ENCODE peak calls at places on chromosomes 4 and X, in four cellular contexts. One of them, this sample, is unnamed.

GRCh38 chrX:67601771-67602170 is 58.0 kb downstream of the AR start:
- DNase-seq in mammary epithelial cell: no peak
- DNase-seq in activated B cell treated with CpG ODN at 0.5 μM for 24 hours: no peak
- DNase-seq in pancreas: no peak
- DNase-seq in this sample: no peak

GRCh38 chr4:53863163-53863562 is 201.2 kb downstream of the CHIC2 start:
- DNase-seq in mammary epithelial cell: no peak
- DNase-seq in activated B cell treated with CpG ODN at 0.5 μM for 24 hours: no peak
- DNase-seq in pancreas: no peak
- DNase-seq in this sample: no peak

GRCh38 chrX:139126493-139126892 is 404.0 kb upstream of the F9 start:
- DNase-seq in mammary epithelial cell: peak; percentile 20
- DNase-seq in activated B cell treated with CpG ODN at 0.5 μM for 24 hours: no peak
- DNase-seq in pancreas: no peak
- DNase-seq in this sample: no peak

GRCh38 chr4:100738388-100739165 is 220.8 kb upstream of the EMCN start:
- DNase-seq in pancreas: no peak
- DNase-seq in mammary epithelial cell: peak; percentile 97
- DNase-seq in activated B cell treated with CpG ODN at 0.5 μM for 24 hours: no peak
- DNase-seq in this sample: no peak

GRCh38 chrX:10769696-10770619 is 149.6 kb upstream of the MID1 start:
- DNase-seq in pancreas: no peak
- DNase-seq in activated B cell treated with CpG ODN at 0.5 μM for 24 hours: no peak
- DNase-seq in mammary epithelial cell: no peak
- DNase-seq in this sample: no peak

GRCh38 chrX:148422531-148422930 is 77.9 kb upstream of the AFF2 start:
- DNase-seq in mammary epithelial cell: peak; percentile 83
- DNase-seq in pancreas: no peak
- DNase-seq in activated B cell treated with CpG ODN at 0.5 μM for 24 hours: no peak
- DNase-seq in this sample: no peak

GRCh38 chr4:75715105-75715799 is 9.1 kb upstream of the USO1 start:
- DNase-seq in mammary epithelial cell: no peak
- DNase-seq in pancreas: no peak
- DNase-seq in activated B cell treated with CpG ODN at 0.5 μM for 24 hours: no peak
- DNase-seq in this sample: no peak

GRCh38 chr4:32454482-32454881 is 1734.3 kb downstream of the PCDH7 start:
- DNase-seq in mammary epithelial cell: no peak
- DNase-seq in activated B cell treated with CpG ODN at 0.5 μM for 24 hours: no peak
- DNase-seq in pancreas: no peak
- DNase-seq in this sample: no peak

GRCh38 chr4:32826169-32826568 is 2106.0 kb downstream of the PCDH7 start:
- DNase-seq in mammary epithelial cell: no peak
- DNase-seq in activated B cell treated with CpG ODN at 0.5 μM for 24 hours: no peak
- DNase-seq in pancreas: no peak
- DNase-seq in this sample: no peak

GRCh38 chr4:6343950-6344408 is 74.3 kb downstream of the WFS1 start:
- DNase-seq in activated B cell treated with CpG ODN at 0.5 μM for 24 hours: no peak
- DNase-seq in pancreas: peak; percentile 53
- DNase-seq in mammary epithelial cell: peak; percentile 81
- DNase-seq in this sample: no peak

GRCh38 chr4:184645904-184646610 is 3.2 kb downstream of the CASP3 start:
- DNase-seq in mammary epithelial cell: no peak
- DNase-seq in pancreas: no peak
- DNase-seq in activated B cell treated with CpG ODN at 0.5 μM for 24 hours: no peak
- DNase-seq in this sample: no peak

GRCh38 chrX:104270916-104271512 is 16.3 kb upstream of the ESX1 start:
- DNase-seq in mammary epithelial cell: peak; percentile 53
- DNase-seq in activated B cell treated with CpG ODN at 0.5 μM for 24 hours: no peak
- DNase-seq in pancreas: no peak
- DNase-seq in this sample: peak; percentile 13

GRCh38 chr4:12265554-12265953 is 836.9 kb upstream of the HS3ST1 start:
- DNase-seq in mammary epithelial cell: no peak
- DNase-seq in activated B cell treated with CpG ODN at 0.5 μM for 24 hours: no peak
- DNase-seq in pancreas: no peak
- DNase-seq in this sample: no peak

GRCh38 chr4:127124919-127125318 is 507.8 kb upstream of the INTU start:
- DNase-seq in mammary epithelial cell: peak; percentile 3
- DNase-seq in pancreas: no peak
- DNase-seq in activated B cell treated with CpG ODN at 0.5 μM for 24 hours: no peak
- DNase-seq in this sample: no peak

GRCh38 chrX:96722793-96723192 is 38.2 kb downstream of the DIAPH2 start:
- DNase-seq in activated B cell treated with CpG ODN at 0.5 μM for 24 hours: no peak
- DNase-seq in mammary epithelial cell: no peak
- DNase-seq in pancreas: no peak
- DNase-seq in this sample: no peak

GRCh38 chrX:14476169-14476568 is 53.2 kb upstream of the GLRA2 start:
- DNase-seq in pancreas: no peak
- DNase-seq in mammary epithelial cell: peak; percentile 5
- DNase-seq in activated B cell treated with CpG ODN at 0.5 μM for 24 hours: no peak
- DNase-seq in this sample: no peak

DNA sequence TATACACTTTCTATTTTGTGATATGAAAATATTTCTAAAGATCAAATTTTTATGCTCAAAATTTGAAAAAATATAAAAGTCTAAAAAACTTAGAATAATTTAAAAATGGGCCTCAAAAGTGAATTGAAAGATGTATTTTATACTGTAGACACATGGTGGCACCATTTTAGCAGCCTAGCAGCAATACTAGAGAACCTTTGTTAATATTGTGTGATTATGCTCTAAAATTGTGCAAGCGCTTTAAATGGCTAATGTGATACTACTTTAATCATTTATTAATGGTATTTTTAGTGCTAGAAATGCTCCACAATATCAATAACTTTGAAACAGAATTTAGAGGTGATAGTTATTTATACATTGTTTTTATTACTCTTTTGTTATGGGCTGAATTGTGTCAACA is 3.7 kb upstream of the GUF1 start:
- DNase-seq in mammary epithelial cell: no peak
- DNase-seq in activated B cell treated with CpG ODN at 0.5 μM for 24 hours: no peak
- DNase-seq in pancreas: no peak
- DNase-seq in this sample: no peak
- TF ChIP-seq CTCF in mammary epithelial cell: no peak
- TF ChIP-seq CTCF in activated B cell treated with CpG ODN at 0.5 μM for 24 hours: no peak
- TF ChIP-seq CTCF in pancreas: no peak
- TF ChIP-seq CTCF in this sample: no peak

GRCh38 chr4:107562306-107562705 is 157.7 kb downstream of the PAPSS1 start:
- DNase-seq in pancreas: no peak
- DNase-seq in mammary epithelial cell: no peak
- DNase-seq in activated B cell treated with CpG ODN at 0.5 μM for 24 hours: no peak
- DNase-seq in this sample: no peak

GRCh38 chr4:107561481-107561880 is 158.6 kb downstream of the PAPSS1 start:
- DNase-seq in activated B cell treated with CpG ODN at 0.5 μM for 24 hours: no peak
- DNase-seq in mammary epithelial cell: no peak
- DNase-seq in pancreas: no peak
- DNase-seq in this sample: no peak

GRCh38 chr4:107564326-107564725 is 155.7 kb downstream of the PAPSS1 start:
- DNase-seq in pancreas: no peak
- DNase-seq in mammary epithelial cell: no peak
- DNase-seq in activated B cell treated with CpG ODN at 0.5 μM for 24 hours: no peak
- DNase-seq in this sample: no peak

GRCh38 chr4:107559653-107560052 is 160.4 kb downstream of the PAPSS1 start:
- DNase-seq in pancreas: no peak
- DNase-seq in mammary epithelial cell: no peak
- DNase-seq in activated B cell treated with CpG ODN at 0.5 μM for 24 hours: no peak
- DNase-seq in this sample: no peak
- TF ChIP-seq CTCF in pancreas: no peak
- TF ChIP-seq CTCF in mammary epithelial cell: no peak
- TF ChIP-seq CTCF in activated B cell treated with CpG ODN at 0.5 μM for 24 hours: no peak
- TF ChIP-seq CTCF in this sample: no peak

GRCh38 chr4:173257732-173258717 is 76.1 kb downstream of the HMGB2 start:
- DNase-seq in activated B cell treated with CpG ODN at 0.5 μM for 24 hours: no peak
- DNase-seq in mammary epithelial cell: peak; percentile 38
- DNase-seq in pancreas: no peak
- DNase-seq in this sample: no peak
- TF ChIP-seq CTCF in activated B cell treated with CpG ODN at 0.5 μM for 24 hours: no peak
- TF ChIP-seq CTCF in mammary epithelial cell: peak; percentile 84
- TF ChIP-seq CTCF in pancreas: no peak
- TF ChIP-seq CTCF in this sample: peak; percentile 57

GRCh38 chrX:7711167-7711566 is 131.8 kb upstream of the VCX start:
- DNase-seq in pancreas: no peak
- DNase-seq in mammary epithelial cell: peak; percentile 61
- DNase-seq in activated B cell treated with CpG ODN at 0.5 μM for 24 hours: no peak
- DNase-seq in this sample: no peak

GRCh38 chrX:7709845-7710244 is 133.1 kb upstream of the VCX start:
- DNase-seq in pancreas: no peak
- DNase-seq in activated B cell treated with CpG ODN at 0.5 μM for 24 hours: no peak
- DNase-seq in mammary epithelial cell: no peak
- DNase-seq in this sample: no peak

DNA sequence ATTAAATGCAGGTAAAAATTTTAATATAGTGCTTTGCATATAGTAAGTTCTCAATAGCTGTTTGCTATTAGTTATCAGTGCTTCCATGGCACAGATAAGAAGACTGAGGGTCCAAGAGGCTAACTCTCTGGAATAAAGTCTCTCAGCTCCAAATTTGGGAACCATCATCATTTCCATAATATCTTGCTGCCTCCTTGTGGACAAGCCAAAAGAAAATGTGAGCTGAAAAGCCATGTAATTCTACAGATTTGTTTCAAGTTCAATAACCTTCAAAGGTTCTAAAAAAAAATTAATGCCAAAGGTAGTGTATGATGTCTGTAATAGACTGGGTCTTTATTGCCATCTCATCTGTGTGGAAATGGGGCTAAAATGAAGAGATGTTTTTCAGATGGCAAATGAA is 136.9 kb upstream of the VCX start:
- DNase-seq in activated B cell treated with CpG ODN at 0.5 μM for 24 hours: no peak
- DNase-seq in mammary epithelial cell: no peak
- DNase-seq in pancreas: no peak
- DNase-seq in this sample: no peak
- TF ChIP-seq CTCF in activated B cell treated with CpG ODN at 0.5 μM for 24 hours: no peak
- TF ChIP-seq CTCF in mammary epithelial cell: peak; percentile 56
- TF ChIP-seq CTCF in pancreas: no peak
- TF ChIP-seq CTCF in this sample: no peak

GRCh38 chr4:26490111-26490979 is at the start of gene CCKAR:
- DNase-seq in activated B cell treated with CpG ODN at 0.5 μM for 24 hours: no peak
- DNase-seq in mammary epithelial cell: no peak
- DNase-seq in pancreas: no peak
- DNase-seq in this sample: no peak

GRCh38 chr4:26491449-26492170 is 1.3 kb upstream of the CCKAR start:
- DNase-seq in pancreas: no peak
- DNase-seq in activated B cell treated with CpG ODN at 0.5 μM for 24 hours: no peak
- DNase-seq in mammary epithelial cell: no peak
- DNase-seq in this sample: no peak

GRCh38 chr4:26493461-26493860 is 3.2 kb upstream of the CCKAR start:
- DNase-seq in mammary epithelial cell: no peak
- DNase-seq in pancreas: no peak
- DNase-seq in activated B cell treated with CpG ODN at 0.5 μM for 24 hours: no peak
- DNase-seq in this sample: no peak

GRCh38 chr4:26490980-26491284 is 648 bp upstream of the CCKAR start:
- DNase-seq in activated B cell treated with CpG ODN at 0.5 μM for 24 hours: no peak
- DNase-seq in pancreas: no peak
- DNase-seq in mammary epithelial cell: no peak
- DNase-seq in this sample: no peak

DNA sequence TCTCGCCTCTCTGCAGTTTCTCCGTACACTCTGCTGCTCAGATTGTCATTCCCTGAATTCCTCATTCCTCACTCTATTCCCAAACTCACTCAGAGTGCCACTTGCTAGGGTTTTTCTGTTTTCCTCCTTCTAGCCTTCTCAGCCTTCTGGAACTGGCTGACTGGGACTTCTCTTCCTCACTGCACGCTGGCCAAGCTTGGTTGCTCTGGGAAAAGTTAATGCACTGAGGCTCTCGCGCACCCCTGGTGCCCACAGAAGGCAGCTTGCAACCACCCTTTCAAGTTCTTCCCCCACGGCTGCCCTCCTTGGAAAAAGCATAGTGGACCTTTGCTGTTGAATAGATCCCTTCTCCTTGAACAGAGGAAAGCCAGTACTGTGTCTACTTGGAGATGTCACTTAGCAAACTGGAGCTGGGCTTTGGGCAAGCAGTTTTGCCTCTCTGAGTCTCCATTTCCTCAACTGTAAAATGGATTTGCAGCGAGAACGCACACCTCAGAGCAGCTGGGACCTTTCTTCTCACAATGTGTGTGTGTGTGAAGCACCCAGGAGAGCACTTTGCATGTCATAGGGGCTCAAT is 6.0 kb upstream of the CCKAR start:
- DNase-seq in mammary epithelial cell: no peak
- DNase-seq in pancreas: no peak
- DNase-seq in activated B cell treated with CpG ODN at 0.5 μM for 24 hours: no peak
- DNase-seq in this sample: no peak
- TF ChIP-seq CTCF in mammary epithelial cell: no peak
- TF ChIP-seq CTCF in pancreas: no peak
- TF ChIP-seq CTCF in activated B cell treated with CpG ODN at 0.5 μM for 24 hours: no peak
- TF ChIP-seq CTCF in this sample: no peak

GRCh38 chr4:183253451-183253850 is 66.6 kb downstream of the CLDN22 start:
- DNase-seq in activated B cell treated with CpG ODN at 0.5 μM for 24 hours: no peak
- DNase-seq in mammary epithelial cell: no peak
- DNase-seq in pancreas: no peak
- DNase-seq in this sample: no peak

GRCh38 chr4:183250831-183251230 is 69.2 kb downstream of the CLDN22 start:
- DNase-seq in activated B cell treated with CpG ODN at 0.5 μM for 24 hours: no peak
- DNase-seq in pancreas: no peak
- DNase-seq in mammary epithelial cell: no peak
- DNase-seq in this sample: no peak

GRCh38 chr4:183254162-183254561 is 65.9 kb downstream of the CLDN22 start:
- DNase-seq in mammary epithelial cell: no peak
- DNase-seq in activated B cell treated with CpG ODN at 0.5 μM for 24 hours: no peak
- DNase-seq in pancreas: no peak
- DNase-seq in this sample: no peak

GRCh38 chr4:183252959-183253358 is 67.1 kb downstream of the CLDN22 start:
- DNase-seq in activated B cell treated with CpG ODN at 0.5 μM for 24 hours: no peak
- DNase-seq in mammary epithelial cell: no peak
- DNase-seq in pancreas: no peak
- DNase-seq in this sample: no peak

GRCh38 chr4:183249854-183250253 is 70.2 kb downstream of the CLDN22 start:
- DNase-seq in pancreas: no peak
- DNase-seq in mammary epithelial cell: peak; percentile 21
- DNase-seq in activated B cell treated with CpG ODN at 0.5 μM for 24 hours: no peak
- DNase-seq in this sample: no peak
- TF ChIP-seq CTCF in pancreas: no peak
- TF ChIP-seq CTCF in mammary epithelial cell: peak; percentile 53
- TF ChIP-seq CTCF in activated B cell treated with CpG ODN at 0.5 μM for 24 hours: no peak
- TF ChIP-seq CTCF in this sample: no peak

GRCh38 chr4:41990383-41991111 is at the start of gene SLC30A9:
- DNase-seq in mammary epithelial cell: peak; percentile 92
- DNase-seq in activated B cell treated with CpG ODN at 0.5 μM for 24 hours: peak; percentile 82
- DNase-seq in pancreas: peak; percentile 96
- DNase-seq in this sample: peak; percentile 87
- TF ChIP-seq CTCF in mammary epithelial cell: peak; percentile 45
- TF ChIP-seq CTCF in activated B cell treated with CpG ODN at 0.5 μM for 24 hours: no peak
- TF ChIP-seq CTCF in pancreas: no peak
- TF ChIP-seq CTCF in this sample: peak; percentile 33

GRCh38 chr4:70943115-70943514 is 40.9 kb downstream of the MOB1B start:
- DNase-seq in mammary epithelial cell: no peak
- DNase-seq in activated B cell treated with CpG ODN at 0.5 μM for 24 hours: no peak
- DNase-seq in pancreas: no peak
- DNase-seq in this sample: no peak

GRCh38 chr4:70945046-70945445 is 42.9 kb downstream of the MOB1B start:
- DNase-seq in activated B cell treated with CpG ODN at 0.5 μM for 24 hours: no peak
- DNase-seq in mammary epithelial cell: no peak
- DNase-seq in pancreas: no peak
- DNase-seq in this sample: no peak

GRCh38 chr4:70938087-70938486 is 35.9 kb downstream of the MOB1B start:
- DNase-seq in activated B cell treated with CpG ODN at 0.5 μM for 24 hours: no peak
- DNase-seq in mammary epithelial cell: no peak
- DNase-seq in pancreas: no peak
- DNase-seq in this sample: no peak

GRCh38 chr4:70936200-70936787 is 34.1 kb downstream of the MOB1B start:
- DNase-seq in mammary epithelial cell: no peak
- DNase-seq in activated B cell treated with CpG ODN at 0.5 μM for 24 hours: no peak
- DNase-seq in pancreas: no peak
- DNase-seq in this sample: no peak

GRCh38 chr4:70940134-70940533 is 38.0 kb downstream of the MOB1B start:
- DNase-seq in pancreas: no peak
- DNase-seq in activated B cell treated with CpG ODN at 0.5 μM for 24 hours: no peak
- DNase-seq in mammary epithelial cell: no peak
- DNase-seq in this sample: no peak
- TF ChIP-seq CTCF in pancreas: no peak
- TF ChIP-seq CTCF in activated B cell treated with CpG ODN at 0.5 μM for 24 hours: no peak
- TF ChIP-seq CTCF in mammary epithelial cell: no peak
- TF ChIP-seq CTCF in this sample: no peak

This sample was measured in natural killer cell.